ENCODE peak calls at places on chromosomes 6 and 20, in nine cellular contexts. W is fibroblast of lung; Y is iPS DF 6.9; M is stomach; T is upper lobe of left lung; N is CD4-positive, CD25-positive, alpha-beta regulatory T cell; G is lung; C is K562; A is uterus. S is an unnamed sample.

GRCh38 chr6:147947521-147947920 is 395.1 kb upstream of the SASH1 start:
- DNase-seq in W (peak; percentile 83), G (no peak), A (peak; percentile 18), N (no peak), T (peak; percentile 25), C (no peak), M (no peak), Y (no peak), S (no peak)

GRCh38 chr6:21907291-21907690 is 313.7 kb downstream of the SOX4 start:
- DNase-seq in N (no peak), C (no peak), G (no peak), M (no peak), Y (no peak), A (no peak), T (no peak), W (no peak), S (no peak)

GRCh38 chr6:145071836-145072235 is 663.5 kb downstream of the EPM2A start:
- DNase-seq in A (no peak), W (peak; percentile 60), T (no peak), C (no peak), Y (no peak), M (no peak), N (no peak), G (no peak), S (no peak)

GRCh38 chr6:111764238-111765182 is 108.7 kb downstream of the FYN start:
- DNase-seq in M (no peak), N (peak; percentile 73), W (no peak), C (no peak), T (no peak), Y (no peak), A (no peak), G (no peak), S (peak; percentile 86)

GRCh38 chr20:37729909-37730308 is 36.1 kb downstream of the CTNNBL1 start:
- DNase-seq in A (no peak), Y (no peak), C (no peak), W (no peak), T (no peak), G (no peak), M (no peak), N (no peak), S (no peak)

GRCh38 chr6:117810269-117810668 is 96.8 kb upstream of the SLC35F1 start:
- DNase-seq in M (no peak), W (no peak), G (no peak), C (no peak), T (no peak), Y (no peak), N (no peak), A (no peak), S (no peak)

GRCh38 chr6:112202639-112203341 is 51.6 kb downstream of the LAMA4 start:
- DNase-seq in N (no peak), T (no peak), M (no peak), A (no peak), G (no peak), C (no peak), W (peak; percentile 51), Y (no peak), S (no peak)

GRCh38 chr6:169528755-169529154 is 173.1 kb downstream of the WDR27 start:
- DNase-seq in A (no peak), G (no peak), M (no peak), N (no peak), T (no peak), W (no peak), Y (no peak), C (no peak), S (no peak)

GRCh38 chr6:16773376-16773775 is 12.1 kb upstream of the ATXN1 start:
- DNase-seq in G (no peak), N (no peak), W (no peak), C (no peak), Y (no peak), T (no peak), M (no peak), A (no peak), S (no peak)

GRCh38 chr6:70717038-70717801 is 49.5 kb downstream of the SMAP1 start:
- DNase-seq in G (no peak), T (no peak), C (no peak), N (peak; percentile 53), A (no peak), Y (no peak), M (no peak), W (no peak), S (peak; percentile 25)

DNA sequence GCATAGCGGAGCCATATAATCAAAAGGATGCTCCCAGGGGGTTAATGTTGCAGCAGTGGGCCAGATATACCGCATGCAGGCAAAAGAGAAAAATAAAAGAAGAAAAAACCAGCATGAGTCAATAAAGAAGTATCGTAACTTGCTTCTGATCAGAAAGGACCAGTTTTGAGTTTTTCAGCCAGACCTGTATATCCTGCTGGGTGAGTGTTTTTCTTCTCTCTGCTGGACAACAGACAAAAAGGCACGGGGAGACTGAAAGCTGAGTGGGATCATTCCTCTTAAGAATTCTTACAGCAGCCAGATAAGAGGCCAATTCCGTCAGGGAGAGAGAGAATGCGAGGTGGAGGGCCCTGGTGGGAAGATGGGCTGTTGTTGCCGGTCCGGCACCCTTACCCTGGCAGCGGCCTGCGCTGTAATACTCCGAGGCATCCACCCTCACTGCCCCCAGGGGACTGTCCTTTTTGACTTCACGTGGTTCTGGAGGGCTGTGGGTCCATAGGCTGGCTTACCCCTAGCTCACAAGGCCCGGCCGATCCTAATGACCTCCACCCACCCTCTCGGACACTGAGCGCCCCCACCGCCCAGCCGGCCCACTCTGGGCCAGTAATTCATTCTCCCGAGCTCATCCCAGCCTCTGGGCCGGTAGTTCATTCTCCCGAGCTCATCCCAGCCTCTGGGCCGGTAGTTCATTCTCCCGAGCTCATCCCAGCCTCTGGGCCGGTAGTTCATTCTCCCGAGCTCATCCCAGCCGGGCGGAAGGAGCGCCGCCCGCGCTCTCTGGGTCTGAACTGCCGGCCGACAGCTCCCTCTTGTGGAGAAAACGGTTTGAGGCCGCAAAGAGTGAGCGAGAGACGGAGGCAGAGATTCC is 118.4 kb upstream of the SIRPA start:
- DNase-seq in C (peak; percentile 67), A (peak; percentile 82), M (peak; percentile 84), T (peak; percentile 83), G (peak; percentile 88), N (peak; percentile 81), Y (peak; percentile 76), W (peak; percentile 92), S (peak; percentile 67)
- H3K4me3 ChIP-seq in C (peak overlapping the region; percentile 33), A (peak overlapping the region; percentile 48), M (peak overlapping the region; percentile 69), T (peak overlapping the region; percentile 59), G (peak overlapping the region; percentile 70), N (peak overlapping the region; percentile 47), Y (peak overlapping the region; percentile 75), W (peak overlapping the region; percentile 85), S (peak overlapping the region; percentile 73)

GRCh38 chr20:5657873-5658200 is 92.4 kb upstream of the SHLD1 start:
- DNase-seq in T (peak; percentile 12), N (no peak), A (no peak), M (no peak), C (no peak), Y (no peak), G (no peak), W (no peak), S (no peak)
- H3K4me3 ChIP-seq in T (no peak overlapping the region), N (no peak overlapping the region), A (no peak overlapping the region), M (no peak overlapping the region), C (no peak overlapping the region), Y (no peak overlapping the region), G (no peak overlapping the region), W (no peak overlapping the region), S (no peak overlapping the region)

DNA sequence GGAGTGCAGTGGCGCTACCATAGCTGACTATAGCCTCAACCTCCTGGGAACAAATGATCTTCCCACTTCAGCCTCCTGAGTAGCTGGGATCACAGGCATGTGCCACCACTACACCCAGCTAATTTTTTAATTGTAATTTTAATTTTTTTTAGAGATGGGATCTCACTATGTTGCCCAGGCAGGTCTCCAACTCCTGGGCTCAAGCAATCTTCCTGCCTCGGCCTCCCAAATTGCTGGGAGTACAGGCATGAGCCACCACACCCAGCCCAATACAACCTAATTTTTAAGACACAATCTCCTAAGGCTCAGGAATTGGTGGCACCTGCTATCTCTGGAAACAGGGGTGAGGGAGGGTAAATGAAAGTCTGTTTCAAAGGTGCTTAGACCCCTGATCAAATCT is 5.8 kb downstream of the ZBTB24 start:
- DNase-seq in C (no peak), G (no peak), M (no peak), A (no peak), Y (no peak), T (no peak), W (no peak), N (no peak), S (no peak)
- H3K4me3 ChIP-seq in C (no peak overlapping the region), G (no peak overlapping the region), M (no peak overlapping the region), A (no peak overlapping the region), Y (no peak overlapping the region), T (no peak overlapping the region), W (no peak overlapping the region), N (peak overlapping the region; percentile 93), S (no peak overlapping the region)

DNA sequence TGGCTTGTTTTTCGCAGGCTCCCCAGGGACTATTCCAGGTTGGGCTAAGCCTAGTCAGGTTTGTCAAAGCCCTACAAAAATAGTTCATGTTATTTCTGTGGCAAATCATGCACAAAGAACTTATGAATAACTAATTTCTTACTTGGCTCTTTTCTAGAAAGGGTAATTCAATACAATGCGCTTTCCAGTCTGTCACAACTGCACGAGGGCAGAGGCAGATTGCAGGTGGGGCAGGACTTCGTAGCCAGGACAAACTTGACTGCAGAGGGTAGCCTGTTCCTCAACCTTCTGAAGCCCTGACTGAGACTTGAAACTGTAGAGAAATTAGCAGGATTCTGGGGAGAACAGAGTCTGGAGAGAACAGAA is 253.5 kb downstream of the QKI start:
- DNase-seq in N (no peak), T (no peak), Y (no peak), W (no peak), C (no peak), M (no peak), G (no peak), A (no peak), S (no peak)
- H3K4me3 ChIP-seq in N (no peak overlapping the region), T (no peak overlapping the region), Y (no peak overlapping the region), W (no peak overlapping the region), C (no peak overlapping the region), M (no peak overlapping the region), G (no peak overlapping the region), A (no peak overlapping the region), S (no peak overlapping the region)

DNA sequence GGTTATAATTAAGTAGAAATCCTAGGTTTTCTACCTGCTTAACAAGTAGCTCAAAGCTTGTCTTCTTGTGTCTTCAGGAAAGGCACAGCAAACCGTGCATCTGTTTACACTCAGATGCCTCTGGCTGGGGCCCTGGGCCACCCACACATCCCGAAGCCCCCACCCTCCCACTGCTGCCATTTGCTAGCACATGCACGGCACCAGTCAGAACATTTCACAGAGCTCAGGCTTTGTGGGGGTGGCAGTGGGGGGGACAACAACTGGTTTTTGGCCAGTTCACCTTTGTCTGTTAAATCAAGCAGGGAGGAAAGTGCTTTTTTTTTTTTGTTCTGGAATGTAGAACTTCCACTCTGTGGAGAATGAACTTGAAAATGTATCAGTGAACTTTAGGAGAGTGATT is 77.7 kb downstream of the LINC00237 start:
- DNase-seq in Y (no peak), M (no peak), T (no peak), N (no peak), W (no peak), G (no peak), C (no peak), A (no peak), S (no peak)
- H3K4me3 ChIP-seq in Y (no peak overlapping the region), M (no peak overlapping the region), T (no peak overlapping the region), N (no peak overlapping the region), W (no peak overlapping the region), G (no peak overlapping the region), C (no peak overlapping the region), A (no peak overlapping the region), S (no peak overlapping the region)

S was measured in CD8-positive, alpha-beta memory T cell.